ENCODE peak calls at places on chromosomes 3 and 15, in eight cellular contexts. L is heart left ventricle; N is CD8-positive, alpha-beta memory T cell; C is transverse colon; O is mucosa of descending colon; X is H1; M is hepatocyte; Z is body of pancreas. R is an unnamed sample.

GRCh38 chr15:85582076-85582718 is 201.8 kb downstream of the AKAP13 start:
- DNase-seq in L (no peak), N (peak; percentile 76), C (peak; percentile 57), O (peak; percentile 60), X (no peak), M (no peak), Z (peak; percentile 63), R (peak; percentile 81)

GRCh38 chr3:150599611-150600297 is 3.4 kb upstream of the SELENOT start:
- DNase-seq in L (no peak), N (no peak), C (no peak), O (no peak), X (no peak), M (no peak), Z (no peak), R (no peak)

GRCh38 chr3:185112186-185112585 is 40.7 kb downstream of the C3orf70 start:
- DNase-seq in L (no peak), N (no peak), C (no peak), O (no peak), X (no peak), M (no peak), Z (no peak), R (no peak)

GRCh38 chr15:82045179-82045891 is 483 bp downstream of the MEX3B start:
- DNase-seq in L (peak; percentile 58), N (no peak), C (peak; percentile 20), O (peak; percentile 35), X (no peak), M (peak; percentile 55), Z (peak; percentile 28), R (no peak)

GRCh38 chr15:88832791-88833190 is 29.6 kb downstream of the ACAN start:
- DNase-seq in L (no peak), N (no peak), C (no peak), O (no peak), X (no peak), M (no peak), Z (no peak), R (no peak)

GRCh38 chr15:41978534-41978933 is 6.2 kb upstream of the EHD4 start:
- DNase-seq in L (no peak), N (no peak), C (no peak), O (no peak), X (no peak), M (no peak), Z (no peak), R (peak; percentile 9)

GRCh38 chr15:77030042-77030927 is 35.4 kb downstream of the PSTPIP1 start:
- DNase-seq in L (peak; percentile 24), N (peak; percentile 35), C (peak; percentile 28), O (peak; percentile 45), X (no peak), M (no peak), Z (peak; percentile 6), R (peak; percentile 73)

GRCh38 chr3:119418091-119418512 is 45.3 kb downstream of the TMEM39A start:
- DNase-seq in L (no peak), N (no peak), C (no peak), O (no peak), X (no peak), M (peak; percentile 60), Z (no peak), R (no peak)

GRCh38 chr15:69979783-69980182 is 117.9 kb downstream of the TLE3 start:
- DNase-seq in L (no peak), N (no peak), C (peak; percentile 74), O (peak; percentile 35), X (no peak), M (no peak), Z (no peak), R (peak; percentile 87)

GRCh38 chr3:25045291-25045690 is 382.8 kb upstream of the RARB start:
- DNase-seq in L (no peak), N (no peak), C (peak; percentile 15), O (peak; percentile 15), X (no peak), M (peak; percentile 32), Z (no peak), R (no peak)

GRCh38 chr3:99355465-99355864 is 282.9 kb upstream of the COL8A1 start:
- DNase-seq in L (no peak), N (no peak), C (no peak), O (no peak), X (no peak), M (no peak), Z (no peak), R (no peak)

GRCh38 chr3:104596551-104596950 is 770.2 kb upstream of the ALCAM start:
- DNase-seq in L (no peak), N (no peak), C (no peak), O (peak; percentile 38), X (no peak), M (peak; percentile 70), Z (peak; percentile 16), R (no peak)

GRCh38 chr3:72664171-72664570 is 184.1 kb downstream of the SHQ1 start:
- DNase-seq in L (no peak), N (no peak), C (no peak), O (no peak), X (no peak), M (no peak), Z (no peak), R (no peak)

GRCh38 chr3:128112406-128112968 is 11.1 kb downstream of the RUVBL1 start:
- DNase-seq in L (no peak), N (peak; percentile 70), C (no peak), O (no peak), X (no peak), M (peak; percentile 39), Z (no peak), R (peak; percentile 36)

GRCh38 chr3:177624523-177625495 is 427.5 kb upstream of the TBL1XR1 start:
- DNase-seq in L (no peak), N (no peak), C (no peak), O (peak; percentile 25), X (no peak), M (no peak), Z (no peak), R (no peak)

GRCh38 chr3:138786788-138787276 is 47.9 kb downstream of the PIK3CB start:
- DNase-seq in L (no peak), N (no peak), C (no peak), O (peak; percentile 22), X (no peak), M (no peak), Z (no peak), R (no peak)

GRCh38 chr3:197450295-197450694 is 105.5 kb downstream of the BDH1 start:
- DNase-seq in L (no peak), N (no peak), C (no peak), O (no peak), X (no peak), M (no peak), Z (no peak), R (no peak)

GRCh38 chr3:112358311-112358780 is 25.4 kb downstream of the CD200 start:
- DNase-seq in L (no peak), N (no peak), C (no peak), O (no peak), X (no peak), M (no peak), Z (no peak), R (no peak)

GRCh38 chr3:30646181-30646876 is 39.9 kb downstream of the TGFBR2 start:
- DNase-seq in L (no peak), N (no peak), C (no peak), O (no peak), X (no peak), M (no peak), Z (no peak), R (no peak)

GRCh38 chr3:30643763-30644462 is 37.5 kb downstream of the TGFBR2 start:
- DNase-seq in L (no peak), N (peak; percentile 77), C (peak; percentile 59), O (peak; percentile 29), X (no peak), M (no peak), Z (no peak), R (no peak)

GRCh38 chr3:30644615-30645014 is 38.2 kb downstream of the TGFBR2 start:
- DNase-seq in L (peak; percentile 67), N (peak; percentile 78), C (peak; percentile 47), O (peak; percentile 56), X (no peak), M (no peak), Z (peak; percentile 40), R (no peak)

GRCh38 chr3:30646961-30647752 is 40.8 kb downstream of the TGFBR2 start:
- DNase-seq in L (no peak), N (no peak), C (no peak), O (no peak), X (no peak), M (no peak), Z (no peak), R (no peak)

DNA sequence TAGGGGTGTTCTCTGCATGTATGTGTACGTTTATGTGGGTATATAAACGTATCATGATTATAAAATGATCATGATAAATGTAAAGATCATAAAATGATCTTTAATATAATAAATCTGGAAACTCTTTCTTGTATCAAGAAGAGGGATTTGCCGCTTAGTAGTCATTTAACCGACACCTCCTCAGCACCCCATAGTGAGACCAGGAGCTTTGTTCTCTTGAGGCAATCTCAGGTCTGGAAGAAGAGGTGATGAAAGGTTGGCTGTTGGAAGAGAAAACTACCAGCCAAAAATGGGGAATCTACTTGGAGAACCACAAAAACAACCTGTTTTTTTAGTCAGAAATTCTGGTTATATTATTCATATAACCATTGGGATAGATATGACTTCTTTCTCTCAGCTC is 38.7 kb downstream of the TGFBR2 start:
- DNase-seq in L (no peak), N (no peak), C (no peak), O (no peak), X (no peak), M (no peak), Z (no peak), R (no peak)
- H3K4me1 ChIP-seq in L (peaks cover 73% of the 10 kb centered on the region), N (peaks cover 98% of the 10 kb centered on the region), C (peaks cover 36% of the 10 kb centered on the region), O (peaks cover 14% of the 10 kb centered on the region), X (no peaks in the 10 kb centered on the region), M (peaks cover 6% of the 10 kb centered on the region), Z (peaks cover 36% of the 10 kb centered on the region), R (peaks cover 82% of the 10 kb centered on the region)

GRCh38 chr15:67859331-67859946 is 19.6 kb upstream of the RNU6-1 start:
- DNase-seq in L (no peak), N (no peak), C (no peak), O (no peak), X (no peak), M (no peak), Z (no peak), R (no peak)
- H3K4me1 ChIP-seq in L (peaks cover 11% of the 10 kb centered on the region), N (peaks cover 5% of the 10 kb centered on the region), C (peaks cover 12% of the 10 kb centered on the region), O (no peaks in the 10 kb centered on the region), X (peaks cover 2% of the 10 kb centered on the region), M (peaks cover 12% of the 10 kb centered on the region), Z (peaks cover 12% of the 10 kb centered on the region), R (no peaks in the 10 kb centered on the region)

DNA sequence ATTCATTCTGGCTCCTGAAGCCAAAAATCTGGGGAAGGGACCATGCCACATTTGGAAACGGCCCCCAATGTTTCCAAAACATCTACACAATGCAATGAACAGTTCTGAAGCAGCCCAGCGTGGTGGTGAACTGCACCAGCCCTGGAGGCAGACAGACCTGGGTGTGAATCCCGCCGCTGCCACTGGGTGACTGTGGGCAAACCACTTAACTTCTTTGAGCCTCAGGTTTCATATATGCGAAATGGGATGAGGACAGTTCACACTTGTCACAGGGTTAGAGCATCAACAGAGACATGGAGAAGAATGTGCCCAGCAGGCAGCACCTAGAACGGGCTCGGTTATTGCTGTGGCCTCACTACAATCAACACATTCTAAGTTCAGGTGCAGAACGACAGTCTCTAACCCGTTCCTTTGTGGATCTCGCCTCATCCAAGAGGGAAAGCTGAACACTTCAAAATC is 145.2 kb downstream of the NUP210 start:
- DNase-seq in L (no peak), N (no peak), C (no peak), O (no peak), X (no peak), M (no peak), Z (no peak), R (peak; percentile 17)
- H3K4me1 ChIP-seq in L (peaks cover 7% of the 10 kb centered on the region), N (no peaks in the 10 kb centered on the region), C (no peaks in the 10 kb centered on the region), O (no peaks in the 10 kb centered on the region), X (no peaks in the 10 kb centered on the region), M (no peaks in the 10 kb centered on the region), Z (no peaks in the 10 kb centered on the region), R (no peaks in the 10 kb centered on the region)

GRCh38 chr3:45778761-45779201 is 17.6 kb downstream of the SLC6A20 start:
- DNase-seq in L (no peak), N (no peak), C (no peak), O (no peak), X (no peak), M (no peak), Z (no peak), R (peak; percentile 63)
- H3K4me1 ChIP-seq in L (no peaks in the 10 kb centered on the region), N (no peaks in the 10 kb centered on the region), C (peaks cover 4% of the 10 kb centered on the region), O (no peaks in the 10 kb centered on the region), X (no peaks in the 10 kb centered on the region), M (peaks cover 14% of the 10 kb centered on the region), Z (peaks cover 8% of the 10 kb centered on the region), R (no peaks in the 10 kb centered on the region)